ENCODE peak calls at places on chromosomes 7 and 10, in seven cellular contexts. I, S, F, Z, V, O and C are unnamed samples.

GRCh38 chr7:11517853-11518252 is 314.1 kb downstream of the THSD7A start:
- DNase-seq in Z (no peak), I (no peak), S (no peak), V (no peak), F (no peak), O (no peak), C (no peak)

GRCh38 chr10:49398000-49398861 is 2.3 kb upstream of the DRGX start:
- DNase-seq in Z (no peak), V (no peak), O (no peak), I (peak), S (peak), F (no peak), C (no peak)

GRCh38 chr10:48509974-48510692 is 94.7 kb downstream of the ARHGAP22 start:
- DNase-seq in F (no peak), V (peak), I (no peak), O (no peak), S (peak), Z (no peak), C (no peak)

GRCh38 chr10:63692205-63692896 is 171.2 kb downstream of the REEP3 start:
- DNase-seq in S (no peak), F (no peak), O (no peak), Z (no peak), I (no peak), V (no peak), C (no peak)

GRCh38 chr7:23098460-23098859 is 7.1 kb upstream of the KLHL7 start:
- DNase-seq in V (no peak), I (no peak), S (no peak), F (no peak), O (no peak), Z (no peak), C (no peak)

GRCh38 chr7:15130666-15131541 is 228.4 kb upstream of the DGKB start:
- DNase-seq in Z (no peak), S (no peak), F (no peak), O (no peak), V (no peak), I (no peak), C (no peak)

GRCh38 chr7:1120791-1121190 is 32.9 kb downstream of the GPER1 start:
- DNase-seq in O (no peak), S (no peak), F (no peak), V (no peak), I (no peak), Z (no peak), C (no peak)

GRCh38 chr7:82789883-82790609 is 346.5 kb upstream of the CACNA2D1 start:
- DNase-seq in O (no peak), F (no peak), Z (no peak), I (no peak), V (no peak), S (no peak), C (no peak)

GRCh38 chr10:73576178-73576889 is 14.8 kb downstream of the USP54 start:
- DNase-seq in F (no peak), S (no peak), I (no peak), Z (no peak), O (peak), V (peak), C (no peak)

GRCh38 chr7:77506899-77507298 is 30.2 kb upstream of the PTPN12 start:
- DNase-seq in V (no peak), Z (no peak), O (no peak), F (no peak), I (no peak), S (no peak), C (no peak)

GRCh38 chr7:101390901-101391301 is 28.2 kb downstream of the COL26A1 start:
- DNase-seq in S (no peak), Z (no peak), O (peak), V (peak), I (peak), F (no peak), C (no peak)

GRCh38 chr7:130906575-130906974 is 172.6 kb upstream of the KLF14 start:
- DNase-seq in Z (no peak), F (no peak), I (no peak), V (no peak), O (no peak), S (no peak), C (no peak)

GRCh38 chr10:129500617-129501339 is 33.7 kb downstream of the MGMT start:
- DNase-seq in I (no peak), Z (no peak), V (peak), O (no peak), S (no peak), F (no peak), C (no peak)

GRCh38 chr10:27542812-27543211 is 38.7 kb downstream of the RAB18 start:
- DNase-seq in I (no peak), F (no peak), V (no peak), S (no peak), O (no peak), Z (no peak), C (no peak)

GRCh38 chr7:132742152-132742551 is 165.9 kb upstream of the PLXNA4 start:
- DNase-seq in S (no peak), O (no peak), V (no peak), F (no peak), I (no peak), Z (no peak), C (no peak)

GRCh38 chr7:73702665-73703064 is 16.8 kb downstream of the STX1A start:
- DNase-seq in O (no peak), F (no peak), V (no peak), Z (no peak), I (peak), S (no peak), C (no peak)

GRCh38 chr10:67780759-67781538 is 57.0 kb downstream of the DNAJC12 start:
- DNase-seq in F (no peak), S (no peak), O (no peak), Z (no peak), I (no peak), V (no peak), C (no peak)

GRCh38 chr7:151249034-151249731 is 689 bp upstream of the SMARCD3 start:
- DNase-seq in F (no peak), V (no peak), O (no peak), S (no peak), Z (no peak), I (peak), C (no peak)

GRCh38 chr10:33352154-33352553 is 17.7 kb upstream of the NRP1 start:
- DNase-seq in I (no peak), F (no peak), V (no peak), S (no peak), O (no peak), Z (no peak), C (no peak)

GRCh38 chr10:13701157-13701919 is 114.6 kb downstream of the PRPF18 start:
- DNase-seq in S (no peak), V (no peak), F (no peak), Z (no peak), I (no peak), O (no peak), C (no peak)

GRCh38 chr10:70588255-70588654 is 14.3 kb downstream of the PRF1 start:
- DNase-seq in Z (no peak), V (no peak), S (no peak), I (no peak), F (no peak), O (no peak), C (no peak)

GRCh38 chr7:102222445-102222844 is 64.2 kb upstream of the SH2B2 start:
- DNase-seq in O (no peak), V (no peak), S (no peak), I (no peak), F (no peak), Z (no peak), C (no peak)

GRCh38 chr10:118840071-118840775 is 85.5 kb upstream of the CACUL1 start:
- DNase-seq in O (no peak), I (no peak), Z (peak), S (peak), F (no peak), V (no peak), C (no peak)

GRCh38 chr10:30160431-30160982 is 101.1 kb upstream of the JCAD start:
- DNase-seq in S (peak), Z (no peak), F (no peak), V (no peak), O (no peak), I (no peak), C (no peak)

GRCh38 chr7:136056827-136057226 is 79.7 kb upstream of the MTPN start:
- DNase-seq in S (no peak), V (no peak), F (no peak), Z (no peak), I (no peak), O (no peak), C (no peak)

GRCh38 chr7:36496576-36496975 is 106.9 kb downstream of the ANLN start:
- DNase-seq in I (no peak), V (no peak), F (no peak), Z (no peak), O (no peak), S (peak), C (no peak)

GRCh38 chr10:114402233-114402632 is 2.1 kb downstream of the AFAP1L2 start:
- DNase-seq in V (no peak), I (no peak), F (no peak), Z (no peak), S (no peak), O (no peak), C (no peak)

GRCh38 chr10:9331583-9332008 is 1277.1 kb downstream of the GATA3 start:
- DNase-seq in O (no peak), I (peak), Z (peak), V (peak), S (peak), F (no peak), C (peak)

GRCh38 chr7:106679153-106679931 is 18.4 kb upstream of the CCDC71L start:
- DNase-seq in F (no peak), I (no peak), Z (no peak), S (peak), O (no peak), V (no peak), C (no peak)

GRCh38 chr10:576130-576465 is 113.4 kb downstream of the DIP2C start:
- DNase-seq in I (no peak), V (no peak), S (no peak), Z (no peak), O (no peak), F (no peak), C (no peak)

GRCh38 chr10:14220026-14220425 is 110.7 kb downstream of the FRMD4A start:
- DNase-seq in S (no peak), I (no peak), Z (no peak), F (no peak), O (no peak), V (no peak), C (no peak)

GRCh38 chr10:111091833-111092232 is 15.0 kb downstream of the ADRA2A start:
- DNase-seq in O (no peak), V (no peak), F (no peak), Z (no peak), S (no peak), I (no peak), C (no peak)

DNA sequence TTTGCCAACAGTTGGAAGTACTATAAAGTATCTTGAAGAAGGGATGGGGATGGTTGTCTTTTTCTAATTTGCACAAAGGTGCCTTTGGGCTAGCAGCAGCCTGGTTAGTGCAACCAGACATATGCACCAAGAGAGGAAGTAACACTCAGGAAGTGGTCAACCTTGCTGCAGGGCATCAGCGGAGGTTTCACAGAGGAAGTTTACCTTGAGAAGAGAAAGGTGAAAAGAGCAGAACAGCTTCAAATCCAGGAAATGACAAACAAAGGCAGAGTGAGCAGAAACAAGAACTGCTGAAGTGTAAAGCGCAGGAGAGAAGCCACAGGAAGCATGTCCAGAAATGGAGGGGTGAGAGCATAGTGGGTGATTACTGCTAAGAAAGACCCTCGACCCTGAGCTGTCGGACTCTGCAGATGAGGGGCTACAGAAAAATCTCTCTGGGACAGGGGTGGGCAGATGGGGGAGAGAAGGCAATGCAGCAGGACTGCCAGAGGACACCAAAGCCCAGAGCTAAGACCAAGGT is 66.9 kb downstream of the STK17A start:
- DNase-seq in O (peak), F (no peak), Z (no peak), S (no peak), V (no peak), I (no peak), C (no peak)
- TF ChIP-seq POLR2AphosphoS5 in O (peak), F (no peak), Z (no peak), S (no peak), V (no peak), I (no peak), C (no peak)

GRCh38 chr10:130623680-130624271 is 487.6 kb downstream of the GLRX3 start:
- DNase-seq in F (no peak), S (no peak), Z (no peak), V (no peak), O (no peak), I (no peak), C (no peak)
- TF ChIP-seq SIN3A in F (no peak), S (no peak), Z (no peak), V (no peak), O (no peak), I (no peak), C (no peak)

GRCh38 chr7:127859330-127859729 is 171.9 kb downstream of the LRRC4 start:
- DNase-seq in V (no peak), I (no peak), F (no peak), S (no peak), Z (no peak), O (no peak), C (no peak)

GRCh38 chr7:127857464-127857841 is 173.8 kb downstream of the LRRC4 start:
- DNase-seq in F (no peak), I (no peak), V (no peak), Z (no peak), O (no peak), S (no peak), C (no peak)

GRCh38 chr7:127854383-127854782 is 176.9 kb downstream of the LRRC4 start:
- DNase-seq in O (no peak), V (no peak), S (no peak), Z (no peak), I (no peak), F (no peak), C (no peak)

GRCh38 chr7:127858915-127859189 is 172.4 kb downstream of the LRRC4 start:
- DNase-seq in F (no peak), S (no peak), I (no peak), O (no peak), Z (no peak), V (no peak), C (no peak)

GRCh38 chr7:127858091-127858914 is 172.9 kb downstream of the LRRC4 start:
- DNase-seq in O (no peak), V (no peak), S (no peak), Z (no peak), F (no peak), I (no peak), C (no peak)
- TF ChIP-seq POLR2AphosphoS5 in O (no peak), V (no peak), S (no peak), Z (no peak), F (no peak), I (no peak), C (no peak)

DNA sequence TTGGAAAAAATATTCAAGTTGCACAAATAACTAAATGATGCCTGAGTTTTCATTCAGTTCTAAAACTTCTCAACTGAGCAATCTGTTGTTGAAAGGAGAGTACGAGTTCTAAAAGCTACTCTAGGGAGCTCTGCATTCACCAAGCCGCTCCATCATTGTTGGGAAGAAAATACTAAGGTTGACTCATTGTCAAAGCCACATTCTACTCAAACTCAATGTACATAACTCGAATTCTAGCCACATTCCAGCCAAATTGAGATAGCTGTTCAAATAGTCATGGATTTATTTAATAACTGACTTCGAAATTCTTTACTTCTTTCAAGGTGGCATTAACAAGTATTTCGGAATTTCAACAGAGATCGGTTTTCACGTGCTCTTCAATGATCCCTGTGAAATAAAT is 63.4 kb downstream of the KIAA1217 start:
- DNase-seq in F (no peak), V (peak), S (no peak), O (no peak), I (no peak), Z (no peak), C (no peak)
- TF ChIP-seq SIN3A in F (no peak), V (no peak), S (no peak), O (no peak), I (no peak), Z (no peak), C (no peak)

DNA sequence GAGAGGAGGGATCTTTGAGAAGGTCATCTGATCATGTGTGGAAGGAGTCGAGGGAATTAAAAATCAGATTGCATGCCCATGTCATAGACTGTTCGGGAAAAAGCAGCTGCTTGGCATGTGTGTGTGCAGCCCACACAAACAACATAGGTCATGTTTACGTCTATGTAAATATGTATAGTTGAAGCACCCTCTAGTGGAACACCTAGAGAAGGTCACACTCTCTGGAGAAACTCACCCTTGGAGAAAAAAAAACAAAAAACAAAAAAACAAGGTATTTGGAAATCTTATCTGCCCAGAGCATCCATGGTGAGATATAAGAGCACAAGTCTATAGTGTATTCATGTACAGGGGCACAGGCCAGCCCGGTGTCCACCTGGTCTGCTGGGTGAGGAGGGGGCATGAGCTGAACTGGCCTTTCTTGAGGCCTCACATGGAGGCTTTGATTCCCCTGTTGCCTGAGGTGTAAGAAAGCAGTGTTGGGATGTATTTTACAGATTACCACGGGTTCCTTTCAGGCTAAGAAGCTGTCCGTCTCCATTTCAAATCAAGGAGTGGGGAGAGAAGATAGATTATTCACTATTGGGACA is 98.0 kb downstream of the NPY start:
- DNase-seq in O (no peak), V (peak), I (peak), F (no peak), S (peak), Z (peak), C (peak)
- TF ChIP-seq POLR2AphosphoS5 in O (no peak), V (no peak), I (no peak), F (no peak), S (no peak), Z (no peak), C (no peak)

GRCh38 chr10:131850490-131850880 is 50.3 kb upstream of the PPP2R2D start:
- DNase-seq in Z (no peak), V (no peak), S (no peak), O (no peak), I (no peak), F (no peak), C (no peak)

GRCh38 chr10:131851332-131851731 is 49.5 kb upstream of the PPP2R2D start:
- DNase-seq in O (no peak), F (no peak), V (no peak), S (no peak), Z (no peak), I (no peak), C (no peak)

GRCh38 chr10:131848741-131849590 is 51.8 kb upstream of the PPP2R2D start:
- DNase-seq in I (no peak), V (no peak), S (no peak), O (no peak), F (no peak), Z (no peak), C (no peak)

GRCh38 chr10:131848296-131848695 is 52.5 kb upstream of the PPP2R2D start:
- DNase-seq in O (no peak), S (no peak), Z (no peak), F (no peak), V (no peak), I (no peak), C (no peak)

GRCh38 chr10:131849591-131850489 is 51.0 kb upstream of the PPP2R2D start:
- DNase-seq in V (no peak), I (no peak), Z (no peak), S (no peak), O (no peak), F (no peak), C (no peak)
- TF ChIP-seq SIN3A in V (no peak), I (no peak), Z (no peak), S (no peak), O (no peak), F (no peak), C (no peak)

DNA sequence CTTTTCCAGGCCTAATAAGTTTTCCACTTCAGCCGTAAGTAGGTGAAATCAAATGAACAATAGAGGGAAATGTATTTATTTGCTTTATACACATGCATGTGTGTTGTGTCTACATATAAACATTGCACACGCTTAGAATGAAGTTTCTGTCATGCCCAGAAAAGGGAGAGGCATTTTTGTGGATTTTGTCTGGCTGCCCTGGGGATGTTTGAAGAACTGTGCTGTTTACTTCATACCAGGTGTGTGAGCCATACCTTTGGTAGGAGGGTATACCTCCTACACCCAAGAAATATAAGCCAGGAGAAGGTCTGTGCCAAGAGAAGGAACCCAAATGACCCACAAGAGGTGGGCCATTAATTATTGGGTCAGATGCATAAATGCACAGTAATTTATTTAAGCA is 12.8 kb downstream of the GATAD1 start:
- DNase-seq in Z (no peak), I (no peak), V (no peak), F (no peak), S (no peak), O (no peak), C (no peak)
- TF ChIP-seq POLR2AphosphoS5 in Z (no peak), I (no peak), V (no peak), F (no peak), S (peak), O (no peak), C (no peak)